ENCODE peak calls at places on chromosomes 2 and 18, in six cellular contexts. One of them, this sample, is unnamed.

GRCh38 chr2:1366546-1367134 is 46.6 kb upstream of the TPO start:
- DNase-seq in GM23248: no peak
- DNase-seq in hepatocyte: no peak
- DNase-seq in MM.1S: no peak
- DNase-seq in OCI-LY7: no peak
- DNase-seq in GM23338: no peak
- DNase-seq in this sample: no peak

GRCh38 chr2:42693688-42694479 is 70.1 kb downstream of the OXER1 start:
- DNase-seq in GM23248: no peak
- DNase-seq in hepatocyte: no peak
- DNase-seq in MM.1S: no peak
- DNase-seq in OCI-LY7: no peak
- DNase-seq in GM23338: peak; percentile 35
- DNase-seq in this sample: no peak

GRCh38 chr18:23228102-23229051 is 93.1 kb downstream of the CABLES1 start:
- DNase-seq in GM23248: peak; percentile 68
- DNase-seq in hepatocyte: no peak
- DNase-seq in MM.1S: peak; percentile 95
- DNase-seq in OCI-LY7: peak; percentile 97
- DNase-seq in GM23338: no peak
- DNase-seq in this sample: no peak

GRCh38 chr2:242085941-242086621 is 216.6 kb downstream of the RTP5 start:
- DNase-seq in GM23248: peak; percentile 59
- DNase-seq in hepatocyte: no peak
- DNase-seq in MM.1S: peak; percentile 64
- DNase-seq in OCI-LY7: peak; percentile 50
- DNase-seq in GM23338: no peak
- DNase-seq in this sample: no peak

GRCh38 chr2:213022987-213023386 is 128.4 kb downstream of the IKZF2 start:
- DNase-seq in GM23248: no peak
- DNase-seq in hepatocyte: no peak
- DNase-seq in MM.1S: no peak
- DNase-seq in OCI-LY7: peak; percentile 65
- DNase-seq in GM23338: no peak
- DNase-seq in this sample: no peak

GRCh38 chr2:29700560-29700959 is 220.8 kb downstream of the ALK start:
- DNase-seq in GM23248: peak; percentile 50
- DNase-seq in hepatocyte: no peak
- DNase-seq in MM.1S: no peak
- DNase-seq in OCI-LY7: no peak
- DNase-seq in GM23338: no peak
- DNase-seq in this sample: no peak

GRCh38 chr2:237096911-237097310 is 11.2 kb downstream of the COPS8 start:
- DNase-seq in GM23248: peak; percentile 86
- DNase-seq in hepatocyte: no peak
- DNase-seq in MM.1S: no peak
- DNase-seq in OCI-LY7: no peak
- DNase-seq in GM23338: no peak
- DNase-seq in this sample: no peak

GRCh38 chr2:200578778-200579177 is 7.0 kb upstream of the AOX1 start:
- DNase-seq in GM23248: peak; percentile 64
- DNase-seq in hepatocyte: peak; percentile 38
- DNase-seq in MM.1S: peak; percentile 27
- DNase-seq in OCI-LY7: peak; percentile 19
- DNase-seq in GM23338: peak; percentile 56
- DNase-seq in this sample: no peak

GRCh38 chr2:224369028-224369632 is 32.8 kb downstream of the FAM124B start:
- DNase-seq in GM23248: peak; percentile 75
- DNase-seq in hepatocyte: peak; percentile 71
- DNase-seq in MM.1S: peak; percentile 49
- DNase-seq in OCI-LY7: peak; percentile 62
- DNase-seq in GM23338: peak; percentile 89
- DNase-seq in this sample: peak; percentile 37

GRCh38 chr2:9941196-9941995 is 10.1 kb upstream of the GRHL1 start:
- DNase-seq in GM23248: peak; percentile 86
- DNase-seq in hepatocyte: peak; percentile 30
- DNase-seq in MM.1S: no peak
- DNase-seq in OCI-LY7: no peak
- DNase-seq in GM23338: peak; percentile 37
- DNase-seq in this sample: no peak

GRCh38 chr2:201363857-201364560 is 6.9 kb upstream of the FLACC1 start:
- DNase-seq in GM23248: peak; percentile 78
- DNase-seq in hepatocyte: peak; percentile 49
- DNase-seq in MM.1S: peak; percentile 72
- DNase-seq in OCI-LY7: peak; percentile 70
- DNase-seq in GM23338: peak; percentile 80
- DNase-seq in this sample: peak; percentile 24

GRCh38 chr2:203743441-203743932 is 37.0 kb downstream of the CD28 start:
- DNase-seq in GM23248: peak; percentile 79
- DNase-seq in hepatocyte: no peak
- DNase-seq in MM.1S: no peak
- DNase-seq in OCI-LY7: no peak
- DNase-seq in GM23338: no peak
- DNase-seq in this sample: no peak

GRCh38 chr18:71865888-71866287 is 678.3 kb downstream of the CBLN2 start:
- DNase-seq in GM23248: no peak
- DNase-seq in hepatocyte: no peak
- DNase-seq in MM.1S: no peak
- DNase-seq in OCI-LY7: no peak
- DNase-seq in GM23338: no peak
- DNase-seq in this sample: no peak

GRCh38 chr2:11155326-11156059 is at the start of gene SLC66A3:
- DNase-seq in GM23248: peak; percentile 93
- DNase-seq in hepatocyte: no peak
- DNase-seq in MM.1S: peak; percentile 88
- DNase-seq in OCI-LY7: peak; percentile 89
- DNase-seq in GM23338: peak; percentile 88
- DNase-seq in this sample: peak; percentile 59

GRCh38 chr2:120381661-120382060 is 35.7 kb downstream of the INHBB start:
- DNase-seq in GM23248: no peak
- DNase-seq in hepatocyte: no peak
- DNase-seq in MM.1S: no peak
- DNase-seq in OCI-LY7: no peak
- DNase-seq in GM23338: no peak
- DNase-seq in this sample: no peak

GRCh38 chr2:111165084-111165483 is 44.4 kb downstream of the BCL2L11 start:
- DNase-seq in GM23248: no peak
- DNase-seq in hepatocyte: no peak
- DNase-seq in MM.1S: no peak
- DNase-seq in OCI-LY7: no peak
- DNase-seq in GM23338: no peak
- DNase-seq in this sample: no peak

GRCh38 chr2:171711351-171711750 is 24.1 kb downstream of the DYNC1I2 start:
- DNase-seq in GM23248: peak; percentile 45
- DNase-seq in hepatocyte: no peak
- DNase-seq in MM.1S: no peak
- DNase-seq in OCI-LY7: no peak
- DNase-seq in GM23338: no peak
- DNase-seq in this sample: no peak

GRCh38 chr18:48445540-48445939 is 36.4 kb upstream of the ZBTB7C start:
- DNase-seq in GM23248: peak; percentile 89
- DNase-seq in hepatocyte: peak; percentile 90
- DNase-seq in MM.1S: peak; percentile 74
- DNase-seq in OCI-LY7: peak; percentile 56
- DNase-seq in GM23338: peak; percentile 91
- DNase-seq in this sample: peak; percentile 62

GRCh38 chr18:49691177-49691608 is 122.1 kb downstream of the ACAA2 start:
- DNase-seq in GM23248: peak; percentile 96
- DNase-seq in hepatocyte: no peak
- DNase-seq in MM.1S: no peak
- DNase-seq in OCI-LY7: no peak
- DNase-seq in GM23338: no peak
- DNase-seq in this sample: peak; percentile 7

GRCh38 chr2:220756653-220757052 is 815.5 kb downstream of the EPHA4 start:
- DNase-seq in GM23248: no peak
- DNase-seq in hepatocyte: no peak
- DNase-seq in MM.1S: no peak
- DNase-seq in OCI-LY7: no peak
- DNase-seq in GM23338: peak; percentile 27
- DNase-seq in this sample: no peak

GRCh38 chr2:222241054-222241453 is 57.7 kb downstream of the PAX3 start:
- DNase-seq in GM23248: no peak
- DNase-seq in hepatocyte: no peak
- DNase-seq in MM.1S: no peak
- DNase-seq in OCI-LY7: no peak
- DNase-seq in GM23338: peak; percentile 14
- DNase-seq in this sample: no peak

GRCh38 chr2:576292-576691 is 100.9 kb downstream of the TMEM18 start:
- DNase-seq in GM23248: no peak
- DNase-seq in hepatocyte: no peak
- DNase-seq in MM.1S: no peak
- DNase-seq in OCI-LY7: no peak
- DNase-seq in GM23338: no peak
- DNase-seq in this sample: no peak

GRCh38 chr18:35729971-35730668 is 148.6 kb downstream of the GALNT1 start:
- DNase-seq in GM23248: no peak
- DNase-seq in hepatocyte: no peak
- DNase-seq in MM.1S: no peak
- DNase-seq in OCI-LY7: no peak
- DNase-seq in GM23338: no peak
- DNase-seq in this sample: no peak

GRCh38 chr2:2271471-2271941 is 59.6 kb downstream of the MYT1L start:
- DNase-seq in GM23248: peak; percentile 84
- DNase-seq in hepatocyte: peak; percentile 12
- DNase-seq in MM.1S: no peak
- DNase-seq in OCI-LY7: no peak
- DNase-seq in GM23338: no peak
- DNase-seq in this sample: no peak

DNA sequence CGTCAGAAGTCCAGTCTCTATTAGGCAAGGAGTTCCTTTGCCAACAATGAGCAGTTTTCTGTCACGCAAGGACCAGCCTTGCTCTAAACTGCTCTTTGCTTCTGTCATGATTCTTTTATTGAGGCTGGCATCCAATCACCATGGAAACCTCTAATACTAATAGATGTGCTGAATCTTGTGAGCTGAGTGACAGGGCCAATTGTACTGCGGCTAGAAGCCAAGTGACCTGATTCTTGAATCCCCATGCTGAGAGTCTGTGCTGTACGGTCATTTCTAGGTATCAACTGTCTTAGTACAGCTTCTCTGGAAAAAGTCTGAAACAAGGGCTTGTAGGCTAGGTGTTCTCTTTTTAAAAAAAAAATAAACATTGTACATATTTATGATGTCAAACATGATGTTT is 395.6 kb downstream of the RND3 start:
- DNase-seq in GM23248: no peak
- DNase-seq in hepatocyte: no peak
- DNase-seq in MM.1S: no peak
- DNase-seq in OCI-LY7: no peak
- DNase-seq in GM23338: no peak
- DNase-seq in this sample: no peak
- TF ChIP-seq EZH2phosphoT487 in GM23248: no peak
- TF ChIP-seq EZH2phosphoT487 in hepatocyte: no peak
- TF ChIP-seq EZH2phosphoT487 in MM.1S: no peak
- TF ChIP-seq EZH2phosphoT487 in OCI-LY7: no peak
- TF ChIP-seq EZH2phosphoT487 in GM23338: no peak
- TF ChIP-seq EZH2phosphoT487 in this sample: no peak

GRCh38 chr2:39094717-39095363 is 26.0 kb downstream of the SOS1 start:
- DNase-seq in GM23248: peak; percentile 54
- DNase-seq in hepatocyte: no peak
- DNase-seq in MM.1S: peak; percentile 91
- DNase-seq in OCI-LY7: no peak
- DNase-seq in GM23338: no peak
- DNase-seq in this sample: no peak
- TF ChIP-seq EZH2phosphoT487 in GM23248: no peak
- TF ChIP-seq EZH2phosphoT487 in hepatocyte: no peak
- TF ChIP-seq EZH2phosphoT487 in MM.1S: no peak
- TF ChIP-seq EZH2phosphoT487 in OCI-LY7: no peak
- TF ChIP-seq EZH2phosphoT487 in GM23338: no peak
- TF ChIP-seq EZH2phosphoT487 in this sample: no peak

GRCh38 chr2:192218347-192218746 is 23.6 kb upstream of the TMEFF2 start:
- DNase-seq in GM23248: no peak
- DNase-seq in hepatocyte: no peak
- DNase-seq in MM.1S: no peak
- DNase-seq in OCI-LY7: no peak
- DNase-seq in GM23338: peak; percentile 26
- DNase-seq in this sample: no peak
- TF ChIP-seq EZH2phosphoT487 in GM23248: no peak
- TF ChIP-seq EZH2phosphoT487 in hepatocyte: no peak
- TF ChIP-seq EZH2phosphoT487 in MM.1S: no peak
- TF ChIP-seq EZH2phosphoT487 in OCI-LY7: no peak
- TF ChIP-seq EZH2phosphoT487 in GM23338: no peak
- TF ChIP-seq EZH2phosphoT487 in this sample: no peak

GRCh38 chr2:184169366-184169765 is 429.0 kb upstream of the ZNF804A start:
- DNase-seq in GM23248: no peak
- DNase-seq in hepatocyte: no peak
- DNase-seq in MM.1S: no peak
- DNase-seq in OCI-LY7: no peak
- DNase-seq in GM23338: no peak
- DNase-seq in this sample: no peak
- TF ChIP-seq EZH2phosphoT487 in GM23248: no peak
- TF ChIP-seq EZH2phosphoT487 in hepatocyte: no peak
- TF ChIP-seq EZH2phosphoT487 in MM.1S: no peak
- TF ChIP-seq EZH2phosphoT487 in OCI-LY7: no peak
- TF ChIP-seq EZH2phosphoT487 in GM23338: no peak
- TF ChIP-seq EZH2phosphoT487 in this sample: no peak

GRCh38 chr2:100199421-100199820 is 57.0 kb upstream of the AFF3 start:
- DNase-seq in GM23248: no peak
- DNase-seq in hepatocyte: no peak
- DNase-seq in MM.1S: no peak
- DNase-seq in OCI-LY7: no peak
- DNase-seq in GM23338: no peak
- DNase-seq in this sample: no peak

GRCh38 chr2:100196786-100197494 is 54.5 kb upstream of the AFF3 start:
- DNase-seq in GM23248: peak; percentile 36
- DNase-seq in hepatocyte: no peak
- DNase-seq in MM.1S: no peak
- DNase-seq in OCI-LY7: no peak
- DNase-seq in GM23338: no peak
- DNase-seq in this sample: no peak

GRCh38 chr2:100195942-100196341 is 53.6 kb upstream of the AFF3 start:
- DNase-seq in GM23248: no peak
- DNase-seq in hepatocyte: no peak
- DNase-seq in MM.1S: no peak
- DNase-seq in OCI-LY7: no peak
- DNase-seq in GM23338: no peak
- DNase-seq in this sample: no peak

GRCh38 chr2:100198461-100199230 is 56.3 kb upstream of the AFF3 start:
- DNase-seq in GM23248: no peak
- DNase-seq in hepatocyte: no peak
- DNase-seq in MM.1S: no peak
- DNase-seq in OCI-LY7: no peak
- DNase-seq in GM23338: no peak
- DNase-seq in this sample: no peak

DNA sequence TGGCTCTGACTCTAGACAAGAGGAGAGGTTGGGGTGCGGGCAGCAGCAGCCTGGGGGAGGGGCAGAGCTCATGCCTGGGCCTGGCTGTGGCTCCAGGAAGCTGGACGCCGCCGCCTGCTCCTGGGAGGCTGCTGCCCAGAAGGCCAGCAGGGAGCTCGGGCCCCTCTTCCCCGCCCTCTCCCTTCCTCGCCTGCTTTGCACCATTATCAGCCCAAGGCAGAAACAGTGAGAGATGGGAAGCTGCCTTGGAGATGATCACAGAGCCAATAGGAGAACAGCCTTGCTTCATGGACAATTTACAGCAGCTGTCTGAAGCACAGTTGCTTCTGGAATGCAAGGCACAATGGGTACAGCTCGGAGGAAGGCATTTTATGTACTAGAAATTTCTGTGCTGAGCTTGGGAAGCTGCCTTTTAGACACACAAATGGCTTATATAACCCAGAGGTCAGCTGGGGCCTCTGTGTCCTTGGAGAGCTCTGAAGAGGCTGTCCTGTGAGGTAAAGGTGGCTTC is 55.3 kb upstream of the AFF3 start:
- DNase-seq in GM23248: peak; percentile 59
- DNase-seq in hepatocyte: peak; percentile 79
- DNase-seq in MM.1S: no peak
- DNase-seq in OCI-LY7: no peak
- DNase-seq in GM23338: peak; percentile 70
- DNase-seq in this sample: no peak
- TF ChIP-seq EZH2phosphoT487 in GM23248: no peak
- TF ChIP-seq EZH2phosphoT487 in hepatocyte: no peak
- TF ChIP-seq EZH2phosphoT487 in MM.1S: no peak
- TF ChIP-seq EZH2phosphoT487 in OCI-LY7: no peak
- TF ChIP-seq EZH2phosphoT487 in GM23338: no peak
- TF ChIP-seq EZH2phosphoT487 in this sample: no peak

This sample was measured in HCT116.